ENCODE peak calls at places on chromosomes 6 and 20, in seven cellular contexts. One of them, this sample, is unnamed.

GRCh38 chr20:48350291-48350988 is 477.4 kb downstream of the PREX1 start:
- DNase-seq in body of pancreas: no peak
- DNase-seq in thyroid gland: no peak
- DNase-seq in right lobe of liver: no peak
- DNase-seq in tibial nerve: no peak
- DNase-seq in transverse colon: no peak
- DNase-seq in heart left ventricle: no peak
- DNase-seq in this sample: peak

GRCh38 chr20:4227085-4227821 is 211.9 kb upstream of the RNF24 start:
- DNase-seq in tibial nerve: no peak
- DNase-seq in transverse colon: no peak
- DNase-seq in thyroid gland: no peak
- DNase-seq in heart left ventricle: no peak
- DNase-seq in body of pancreas: no peak
- DNase-seq in right lobe of liver: no peak
- DNase-seq in this sample: peak

GRCh38 chr6:17446713-17447112 is 53.3 kb downstream of the CAP2 start:
- DNase-seq in body of pancreas: no peak
- DNase-seq in right lobe of liver: no peak
- DNase-seq in heart left ventricle: no peak
- DNase-seq in thyroid gland: peak
- DNase-seq in transverse colon: no peak
- DNase-seq in tibial nerve: no peak
- DNase-seq in this sample: no peak

GRCh38 chr6:21935561-21936028 is 342.0 kb downstream of the SOX4 start:
- DNase-seq in thyroid gland: peak
- DNase-seq in heart left ventricle: peak
- DNase-seq in tibial nerve: no peak
- DNase-seq in transverse colon: peak
- DNase-seq in body of pancreas: peak
- DNase-seq in right lobe of liver: peak
- DNase-seq in this sample: peak

GRCh38 chr6:53532942-53533341 is 12.0 kb downstream of the GCLC start:
- DNase-seq in right lobe of liver: no peak
- DNase-seq in tibial nerve: no peak
- DNase-seq in transverse colon: no peak
- DNase-seq in heart left ventricle: no peak
- DNase-seq in body of pancreas: no peak
- DNase-seq in thyroid gland: no peak
- DNase-seq in this sample: peak

GRCh38 chr20:55095745-55096450 is 620.5 kb downstream of the DOK5 start:
- DNase-seq in transverse colon: no peak
- DNase-seq in body of pancreas: no peak
- DNase-seq in right lobe of liver: no peak
- DNase-seq in thyroid gland: no peak
- DNase-seq in heart left ventricle: no peak
- DNase-seq in tibial nerve: no peak
- DNase-seq in this sample: peak

GRCh38 chr6:100880149-100880900 is 804 bp downstream of the ASCC3 start:
- DNase-seq in body of pancreas: no peak
- DNase-seq in tibial nerve: no peak
- DNase-seq in thyroid gland: no peak
- DNase-seq in heart left ventricle: no peak
- DNase-seq in right lobe of liver: no peak
- DNase-seq in transverse colon: no peak
- DNase-seq in this sample: peak

GRCh38 chr6:18763086-18763485 is 375.9 kb downstream of the RNF144B start:
- DNase-seq in heart left ventricle: no peak
- DNase-seq in tibial nerve: no peak
- DNase-seq in transverse colon: no peak
- DNase-seq in thyroid gland: no peak
- DNase-seq in body of pancreas: no peak
- DNase-seq in right lobe of liver: no peak
- DNase-seq in this sample: no peak

GRCh38 chr6:33971580-33971979 is 167.8 kb upstream of the MLN start:
- DNase-seq in transverse colon: no peak
- DNase-seq in heart left ventricle: no peak
- DNase-seq in body of pancreas: no peak
- DNase-seq in thyroid gland: no peak
- DNase-seq in tibial nerve: no peak
- DNase-seq in right lobe of liver: no peak
- DNase-seq in this sample: no peak

GRCh38 chr6:17352302-17352701 is 41.1 kb upstream of the CAP2 start:
- DNase-seq in right lobe of liver: no peak
- DNase-seq in transverse colon: no peak
- DNase-seq in thyroid gland: no peak
- DNase-seq in tibial nerve: no peak
- DNase-seq in body of pancreas: no peak
- DNase-seq in heart left ventricle: no peak
- DNase-seq in this sample: no peak

GRCh38 chr6:47105469-47106188 is 63.5 kb upstream of the ADGRF1 start:
- DNase-seq in right lobe of liver: no peak
- DNase-seq in tibial nerve: no peak
- DNase-seq in body of pancreas: no peak
- DNase-seq in thyroid gland: no peak
- DNase-seq in heart left ventricle: no peak
- DNase-seq in transverse colon: no peak
- DNase-seq in this sample: no peak

GRCh38 chr6:37260063-37260843 is 2.3 kb upstream of the TMEM217 start:
- DNase-seq in right lobe of liver: no peak
- DNase-seq in tibial nerve: no peak
- DNase-seq in thyroid gland: no peak
- DNase-seq in transverse colon: no peak
- DNase-seq in heart left ventricle: no peak
- DNase-seq in body of pancreas: no peak
- DNase-seq in this sample: peak

GRCh38 chr6:11323666-11324452 is 91.4 kb upstream of the NEDD9 start:
- DNase-seq in right lobe of liver: peak
- DNase-seq in thyroid gland: no peak
- DNase-seq in body of pancreas: no peak
- DNase-seq in transverse colon: no peak
- DNase-seq in heart left ventricle: no peak
- DNase-seq in tibial nerve: peak
- DNase-seq in this sample: no peak

GRCh38 chr20:15902493-15902892 is 670.8 kb downstream of the KIF16B start:
- DNase-seq in right lobe of liver: no peak
- DNase-seq in body of pancreas: no peak
- DNase-seq in transverse colon: no peak
- DNase-seq in heart left ventricle: no peak
- DNase-seq in tibial nerve: no peak
- DNase-seq in thyroid gland: no peak
- DNase-seq in this sample: no peak

DNA sequence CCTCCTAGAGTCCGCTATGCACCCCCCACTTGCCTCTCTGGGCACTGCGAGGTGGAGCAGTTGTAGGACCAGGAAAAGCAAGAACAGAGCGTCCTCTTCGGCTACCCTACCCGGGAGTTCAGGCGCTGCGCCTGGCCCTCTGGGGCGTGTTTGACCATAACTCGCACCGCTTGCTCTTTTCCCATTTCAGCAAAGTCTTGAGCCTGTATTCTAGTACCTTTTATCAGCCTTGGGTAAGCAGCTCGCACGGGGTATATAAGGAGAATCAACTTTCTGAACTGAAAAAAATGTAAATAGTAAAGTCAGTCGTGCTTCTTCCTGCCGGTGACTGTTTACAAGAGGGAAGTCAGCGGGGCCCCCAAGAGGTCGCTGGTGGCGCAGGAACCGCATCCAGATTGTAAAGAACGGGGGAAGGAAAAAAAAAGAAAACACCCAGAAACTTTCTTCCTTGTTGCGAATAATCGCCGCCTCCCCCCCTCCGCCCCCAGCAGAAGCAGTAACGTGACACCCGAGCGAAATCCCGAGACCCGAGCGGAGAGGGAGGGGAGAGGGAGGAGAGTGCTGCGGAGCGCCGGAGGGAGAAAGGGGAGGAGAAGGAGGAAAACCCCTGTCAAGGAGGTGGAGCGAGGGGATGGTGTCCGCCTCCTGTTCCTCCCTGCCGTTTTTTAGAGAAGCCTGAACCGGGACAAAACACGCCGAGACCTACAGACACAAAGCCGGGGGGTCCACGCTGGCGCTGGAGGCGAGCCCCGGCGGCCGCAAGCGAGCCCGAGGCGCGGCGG is at the start of gene UST:
- DNase-seq in transverse colon: peak
- DNase-seq in heart left ventricle: peak
- DNase-seq in thyroid gland: peak
- DNase-seq in tibial nerve: peak
- DNase-seq in right lobe of liver: peak
- DNase-seq in body of pancreas: peak
- DNase-seq in this sample: peak
- TF ChIP-seq POLR2A in transverse colon: peak
- TF ChIP-seq POLR2A in heart left ventricle: no peak
- TF ChIP-seq POLR2A in thyroid gland: peak
- TF ChIP-seq POLR2A in tibial nerve: peak
- TF ChIP-seq POLR2A in right lobe of liver: peak
- TF ChIP-seq POLR2A in body of pancreas: peak
- TF ChIP-seq POLR2A in this sample: no peak

DNA sequence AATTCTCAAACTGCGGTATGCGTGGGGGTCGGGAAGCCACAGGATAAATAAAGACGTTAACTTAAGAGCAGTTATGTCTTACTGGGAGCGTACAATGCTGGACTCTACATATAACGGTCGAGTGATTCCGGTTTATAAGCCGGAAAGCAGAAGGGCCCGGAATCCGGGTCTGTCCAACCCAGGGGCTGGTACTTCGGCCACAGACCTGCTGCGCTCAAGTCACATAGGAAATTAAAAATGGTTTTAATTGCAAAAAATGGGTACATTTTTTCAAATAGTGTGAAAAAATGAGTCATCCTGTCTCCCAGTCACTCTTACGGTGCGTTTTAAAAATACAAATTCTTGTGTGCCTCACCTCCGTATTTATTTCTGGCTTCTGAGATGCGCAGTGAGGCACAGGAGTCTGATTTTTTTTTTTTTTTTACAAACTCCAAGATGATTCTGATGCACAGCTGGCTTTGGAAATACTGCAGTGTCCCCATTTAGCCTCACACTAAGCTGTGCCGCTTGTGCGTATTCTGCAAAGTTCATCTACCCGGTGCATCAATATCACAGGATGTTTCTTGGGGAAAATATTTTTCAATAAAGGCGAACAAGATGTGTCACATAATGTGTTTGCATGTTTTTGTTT is 1.0 kb downstream of the PCIF1 start:
- DNase-seq in body of pancreas: no peak
- DNase-seq in thyroid gland: no peak
- DNase-seq in right lobe of liver: no peak
- DNase-seq in tibial nerve: no peak
- DNase-seq in transverse colon: no peak
- DNase-seq in heart left ventricle: no peak
- DNase-seq in this sample: no peak
- TF ChIP-seq POLR2A in body of pancreas: no peak
- TF ChIP-seq POLR2A in thyroid gland: no peak
- TF ChIP-seq POLR2A in right lobe of liver: no peak
- TF ChIP-seq POLR2A in tibial nerve: no peak
- TF ChIP-seq POLR2A in transverse colon: no peak
- TF ChIP-seq POLR2A in heart left ventricle: no peak
- TF ChIP-seq POLR2A in this sample: no peak

GRCh38 chr6:116003668-116004067 is 57.0 kb downstream of the FRK start:
- DNase-seq in right lobe of liver: no peak
- DNase-seq in thyroid gland: no peak
- DNase-seq in heart left ventricle: no peak
- DNase-seq in transverse colon: no peak
- DNase-seq in body of pancreas: no peak
- DNase-seq in tibial nerve: no peak
- DNase-seq in this sample: no peak

GRCh38 chr6:116008470-116009229 is 52.0 kb downstream of the FRK start:
- DNase-seq in body of pancreas: no peak
- DNase-seq in right lobe of liver: no peak
- DNase-seq in tibial nerve: no peak
- DNase-seq in thyroid gland: no peak
- DNase-seq in heart left ventricle: no peak
- DNase-seq in transverse colon: no peak
- DNase-seq in this sample: no peak

GRCh38 chr6:116010400-116011095 is 50.1 kb downstream of the FRK start:
- DNase-seq in right lobe of liver: peak
- DNase-seq in tibial nerve: peak
- DNase-seq in transverse colon: peak
- DNase-seq in thyroid gland: peak
- DNase-seq in body of pancreas: peak
- DNase-seq in heart left ventricle: peak
- DNase-seq in this sample: peak

GRCh38 chr6:116004841-116005507 is 55.7 kb downstream of the FRK start:
- DNase-seq in heart left ventricle: peak
- DNase-seq in body of pancreas: no peak
- DNase-seq in right lobe of liver: no peak
- DNase-seq in tibial nerve: no peak
- DNase-seq in thyroid gland: no peak
- DNase-seq in transverse colon: no peak
- DNase-seq in this sample: no peak

DNA sequence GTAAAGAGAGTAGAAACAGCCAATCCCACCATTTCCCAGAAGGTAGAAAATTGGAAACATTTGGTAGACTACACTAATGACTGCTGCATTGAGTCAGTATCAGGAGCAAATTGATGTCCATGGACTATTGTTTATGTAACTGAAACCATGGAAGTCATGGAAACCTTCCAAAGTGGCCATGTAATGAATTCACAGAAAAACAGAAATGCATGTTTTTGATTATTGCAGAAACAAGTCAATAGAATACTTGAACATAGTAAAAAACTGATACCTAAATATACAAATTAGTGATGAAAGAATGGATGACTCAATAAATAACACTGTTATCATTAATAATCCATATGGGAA is 55.2 kb downstream of the FRK start:
- DNase-seq in body of pancreas: no peak
- DNase-seq in transverse colon: no peak
- DNase-seq in heart left ventricle: no peak
- DNase-seq in thyroid gland: no peak
- DNase-seq in tibial nerve: no peak
- DNase-seq in right lobe of liver: no peak
- DNase-seq in this sample: no peak
- TF ChIP-seq POLR2A in body of pancreas: no peak
- TF ChIP-seq POLR2A in transverse colon: no peak
- TF ChIP-seq POLR2A in heart left ventricle: no peak
- TF ChIP-seq POLR2A in thyroid gland: no peak
- TF ChIP-seq POLR2A in tibial nerve: no peak
- TF ChIP-seq POLR2A in right lobe of liver: no peak
- TF ChIP-seq POLR2A in this sample: no peak

DNA sequence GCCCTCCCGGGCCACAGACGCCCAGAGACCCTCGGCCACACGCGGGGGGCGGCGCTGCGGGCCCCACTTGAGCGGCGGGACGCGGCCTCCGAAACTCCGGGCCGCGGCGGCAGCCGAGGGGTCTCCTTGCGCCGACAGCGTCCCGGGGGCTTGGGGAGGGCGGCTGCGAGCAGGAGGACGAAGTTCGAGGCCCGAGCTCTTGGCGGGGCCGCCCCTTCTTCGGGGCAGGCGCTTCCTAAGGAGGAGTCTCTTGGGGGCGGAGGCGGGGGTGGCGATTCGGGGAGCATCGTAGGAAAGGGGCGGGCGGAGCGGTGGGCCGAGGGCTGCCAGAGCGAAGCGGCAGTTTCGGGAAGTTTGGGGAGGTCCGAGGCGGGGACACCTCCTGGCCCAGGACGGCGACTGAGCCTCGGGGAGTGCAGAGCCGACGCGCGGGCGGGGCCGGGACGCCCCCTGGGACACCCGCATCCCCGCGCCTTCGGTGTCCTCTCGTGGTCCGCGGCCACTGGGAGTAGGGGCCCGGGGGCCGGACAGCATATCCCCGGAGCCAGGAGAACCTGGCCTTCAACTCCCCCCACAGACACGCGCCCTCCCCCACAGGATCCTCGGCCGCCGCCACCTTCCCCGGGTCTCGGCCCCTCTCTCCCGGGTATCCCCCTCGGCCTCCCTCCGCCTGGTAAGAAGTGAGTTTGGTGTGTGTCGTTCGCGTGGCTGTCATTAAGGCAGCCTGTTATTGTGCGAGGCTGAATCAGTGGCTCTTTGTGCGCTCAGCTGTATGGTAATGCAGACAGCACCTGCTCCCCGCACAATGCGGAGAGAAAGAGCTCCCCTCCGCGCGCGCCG is 613 bp upstream of the DLL1 start:
- DNase-seq in right lobe of liver: peak
- DNase-seq in heart left ventricle: peak
- DNase-seq in transverse colon: peak
- DNase-seq in thyroid gland: peak
- DNase-seq in body of pancreas: no peak
- DNase-seq in tibial nerve: peak
- DNase-seq in this sample: no peak
- TF ChIP-seq POLR2A in right lobe of liver: peak
- TF ChIP-seq POLR2A in heart left ventricle: no peak
- TF ChIP-seq POLR2A in transverse colon: peak
- TF ChIP-seq POLR2A in thyroid gland: no peak
- TF ChIP-seq POLR2A in body of pancreas: peak
- TF ChIP-seq POLR2A in tibial nerve: no peak
- TF ChIP-seq POLR2A in this sample: no peak